ENCODE peak calls at places on chromosomes 11 and 22, in ten cellular contexts. One of them, this sample, is unnamed.

GRCh38 chr11:57116654-57117053 is 65.1 kb upstream of the LRRC55 start:
- DNase-seq in germinal center: no peak
- DNase-seq in lower leg skin: no peak
- DNase-seq in GM04503: peak
- DNase-seq in AG10803: peak
- DNase-seq in NCI-H345: peak
- DNase-seq in amniotic stem cell: no peak
- DNase-seq in thoracic aorta: no peak
- DNase-seq in WERI-Rb-1: peak
- DNase-seq in non-pigmented ciliary epithelial cell: peak
- DNase-seq in this sample: peak

GRCh38 chr22:35400335-35400680 is 368 bp downstream of the MCM5 start:
- DNase-seq in germinal center: peak
- DNase-seq in lower leg skin: no peak
- DNase-seq in GM04503: no peak
- DNase-seq in AG10803: no peak
- DNase-seq in NCI-H345: peak
- DNase-seq in amniotic stem cell: no peak
- DNase-seq in thoracic aorta: no peak
- DNase-seq in WERI-Rb-1: no peak
- DNase-seq in non-pigmented ciliary epithelial cell: no peak
- DNase-seq in this sample: peak

GRCh38 chr22:50089231-50090140 is at the start of gene MOV10L1:
- DNase-seq in germinal center: no peak
- DNase-seq in lower leg skin: no peak
- DNase-seq in GM04503: no peak
- DNase-seq in AG10803: peak
- DNase-seq in NCI-H345: no peak
- DNase-seq in amniotic stem cell: no peak
- DNase-seq in thoracic aorta: no peak
- DNase-seq in WERI-Rb-1: no peak
- DNase-seq in non-pigmented ciliary epithelial cell: no peak
- DNase-seq in this sample: peak

GRCh38 chr11:33086017-33086416 is 46.6 kb downstream of the TCP11L1 start:
- DNase-seq in germinal center: no peak
- DNase-seq in lower leg skin: no peak
- DNase-seq in GM04503: no peak
- DNase-seq in AG10803: no peak
- DNase-seq in NCI-H345: no peak
- DNase-seq in amniotic stem cell: no peak
- DNase-seq in thoracic aorta: no peak
- DNase-seq in WERI-Rb-1: no peak
- DNase-seq in non-pigmented ciliary epithelial cell: no peak
- DNase-seq in this sample: no peak

GRCh38 chr11:12321217-12321937 is 56.0 kb upstream of the PARVA start:
- DNase-seq in germinal center: no peak
- DNase-seq in lower leg skin: no peak
- DNase-seq in GM04503: no peak
- DNase-seq in AG10803: no peak
- DNase-seq in NCI-H345: no peak
- DNase-seq in amniotic stem cell: no peak
- DNase-seq in thoracic aorta: no peak
- DNase-seq in WERI-Rb-1: no peak
- DNase-seq in non-pigmented ciliary epithelial cell: no peak
- DNase-seq in this sample: no peak

GRCh38 chr22:39723899-39724351 is 153.4 kb downstream of the CACNA1I start:
- DNase-seq in germinal center: no peak
- DNase-seq in lower leg skin: peak
- DNase-seq in GM04503: no peak
- DNase-seq in AG10803: no peak
- DNase-seq in NCI-H345: no peak
- DNase-seq in amniotic stem cell: no peak
- DNase-seq in thoracic aorta: no peak
- DNase-seq in WERI-Rb-1: no peak
- DNase-seq in non-pigmented ciliary epithelial cell: peak
- DNase-seq in this sample: no peak

GRCh38 chr11:65588199-65589054 is 7.2 kb downstream of the KCNK7 start:
- DNase-seq in germinal center: peak
- DNase-seq in lower leg skin: no peak
- DNase-seq in GM04503: no peak
- DNase-seq in AG10803: no peak
- DNase-seq in NCI-H345: peak
- DNase-seq in amniotic stem cell: no peak
- DNase-seq in thoracic aorta: no peak
- DNase-seq in WERI-Rb-1: peak
- DNase-seq in non-pigmented ciliary epithelial cell: no peak
- DNase-seq in this sample: peak

GRCh38 chr11:73271936-73272679 is at the start of gene P2RY6:
- DNase-seq in germinal center: no peak
- DNase-seq in lower leg skin: peak
- DNase-seq in GM04503: no peak
- DNase-seq in AG10803: peak
- DNase-seq in NCI-H345: peak
- DNase-seq in amniotic stem cell: peak
- DNase-seq in thoracic aorta: no peak
- DNase-seq in WERI-Rb-1: no peak
- DNase-seq in non-pigmented ciliary epithelial cell: no peak
- DNase-seq in this sample: no peak

GRCh38 chr11:90491466-90491865 is 268.6 kb upstream of the CHORDC1 start:
- DNase-seq in germinal center: no peak
- DNase-seq in lower leg skin: no peak
- DNase-seq in GM04503: no peak
- DNase-seq in AG10803: no peak
- DNase-seq in NCI-H345: no peak
- DNase-seq in amniotic stem cell: no peak
- DNase-seq in thoracic aorta: no peak
- DNase-seq in WERI-Rb-1: no peak
- DNase-seq in non-pigmented ciliary epithelial cell: no peak
- DNase-seq in this sample: no peak

GRCh38 chr11:69913591-69914285 is 94.5 kb upstream of the FGF3 start:
- DNase-seq in germinal center: no peak
- DNase-seq in lower leg skin: peak
- DNase-seq in GM04503: no peak
- DNase-seq in AG10803: no peak
- DNase-seq in NCI-H345: no peak
- DNase-seq in amniotic stem cell: no peak
- DNase-seq in thoracic aorta: no peak
- DNase-seq in WERI-Rb-1: no peak
- DNase-seq in non-pigmented ciliary epithelial cell: no peak
- DNase-seq in this sample: no peak

GRCh38 chr11:126113515-126113957 is 50.9 kb upstream of the CDON start:
- DNase-seq in germinal center: no peak
- DNase-seq in lower leg skin: peak
- DNase-seq in GM04503: peak
- DNase-seq in AG10803: peak
- DNase-seq in NCI-H345: peak
- DNase-seq in amniotic stem cell: peak
- DNase-seq in thoracic aorta: peak
- DNase-seq in WERI-Rb-1: peak
- DNase-seq in non-pigmented ciliary epithelial cell: peak
- DNase-seq in this sample: peak

GRCh38 chr22:22396741-22397291 is 111.7 kb downstream of the ZNF280B start:
- DNase-seq in germinal center: no peak
- DNase-seq in lower leg skin: peak
- DNase-seq in GM04503: no peak
- DNase-seq in AG10803: no peak
- DNase-seq in NCI-H345: no peak
- DNase-seq in amniotic stem cell: no peak
- DNase-seq in thoracic aorta: no peak
- DNase-seq in WERI-Rb-1: no peak
- DNase-seq in non-pigmented ciliary epithelial cell: no peak
- DNase-seq in this sample: no peak

GRCh38 chr11:44940424-44940823 is 10.3 kb downstream of the TP53I11 start:
- DNase-seq in germinal center: no peak
- DNase-seq in lower leg skin: no peak
- DNase-seq in GM04503: no peak
- DNase-seq in AG10803: no peak
- DNase-seq in NCI-H345: no peak
- DNase-seq in amniotic stem cell: no peak
- DNase-seq in thoracic aorta: no peak
- DNase-seq in WERI-Rb-1: no peak
- DNase-seq in non-pigmented ciliary epithelial cell: no peak
- DNase-seq in this sample: no peak

GRCh38 chr22:47195676-47196492 is 433.4 kb downstream of the TBC1D22A start:
- DNase-seq in germinal center: no peak
- DNase-seq in lower leg skin: peak
- DNase-seq in GM04503: no peak
- DNase-seq in AG10803: no peak
- DNase-seq in NCI-H345: no peak
- DNase-seq in amniotic stem cell: no peak
- DNase-seq in thoracic aorta: no peak
- DNase-seq in WERI-Rb-1: no peak
- DNase-seq in non-pigmented ciliary epithelial cell: no peak
- DNase-seq in this sample: peak

GRCh38 chr11:21814169-21814568 is 378.7 kb upstream of the ANO5 start:
- DNase-seq in germinal center: no peak
- DNase-seq in lower leg skin: no peak
- DNase-seq in GM04503: no peak
- DNase-seq in AG10803: no peak
- DNase-seq in NCI-H345: peak
- DNase-seq in amniotic stem cell: no peak
- DNase-seq in thoracic aorta: no peak
- DNase-seq in WERI-Rb-1: no peak
- DNase-seq in non-pigmented ciliary epithelial cell: peak
- DNase-seq in this sample: peak

GRCh38 chr22:31193092-31193491 is 19.0 kb upstream of the LIMK2 start:
- DNase-seq in germinal center: no peak
- DNase-seq in lower leg skin: no peak
- DNase-seq in GM04503: no peak
- DNase-seq in AG10803: no peak
- DNase-seq in NCI-H345: no peak
- DNase-seq in amniotic stem cell: no peak
- DNase-seq in thoracic aorta: no peak
- DNase-seq in WERI-Rb-1: no peak
- DNase-seq in non-pigmented ciliary epithelial cell: no peak
- DNase-seq in this sample: no peak